ENCODE peak calls at places on chromosomes 2 and 18, in four cellular contexts. N, A, F and I are unnamed samples.

GRCh38 chr2:168456526-168457176 is 579 bp downstream of the CERS6 start:
- DNase-seq in N (no peak), A (no peak), F (peak), I (no peak)

GRCh38 chr2:133633851-133634250 is 65.6 kb upstream of the NCKAP5 start:
- DNase-seq in N (peak), A (peak), F (no peak), I (peak)

GRCh38 chr2:65489269-65489668 is 56.9 kb upstream of the SPRED2 start:
- DNase-seq in N (no peak), A (no peak), F (no peak), I (no peak)

GRCh38 chr2:100603945-100604633 is 41.3 kb downstream of the PDCL3 start:
- DNase-seq in N (no peak), A (no peak), F (no peak), I (peak)

GRCh38 chr2:15926252-15926651 is 14.1 kb upstream of the MYCN start:
- DNase-seq in N (no peak), A (no peak), F (no peak), I (no peak)

GRCh38 chr2:128784626-128785306 is 466.1 kb upstream of the HS6ST1 start:
- DNase-seq in N (no peak), A (no peak), F (peak), I (no peak)

GRCh38 chr18:48711651-48712486 is 173.0 kb downstream of the CTIF start:
- DNase-seq in N (no peak), A (peak), F (no peak), I (peak)

GRCh38 chr2:67783026-67783425 is 279.8 kb downstream of the C1D start:
- DNase-seq in N (no peak), A (no peak), F (no peak), I (peak)

GRCh38 chr18:62510744-62511143 is 12.1 kb upstream of the ZCCHC2 start:
- DNase-seq in N (no peak), A (no peak), F (no peak), I (no peak)

GRCh38 chr2:228689049-228689448 is 507.6 kb upstream of the SPHKAP start:
- DNase-seq in N (no peak), A (peak), F (no peak), I (peak)

GRCh38 chr18:524496-524895 is 24.0 kb upstream of the COLEC12 start:
- DNase-seq in N (peak), A (peak), F (no peak), I (peak)

GRCh38 chr2:237600205-237600846 is 9.8 kb upstream of the RAB17 start:
- DNase-seq in N (peak), A (peak), F (no peak), I (peak)

GRCh38 chr2:126527836-126528490 is 128.0 kb upstream of the GYPC start:
- DNase-seq in N (peak), A (peak), F (peak), I (peak)

GRCh38 chr18:6088432-6088831 is 193.1 kb upstream of the TMEM200C start:
- DNase-seq in N (no peak), A (no peak), F (no peak), I (no peak)

GRCh38 chr2:130313812-130314334 is 28.8 kb upstream of the IMP4 start:
- DNase-seq in N (no peak), A (no peak), F (no peak), I (no peak)

GRCh38 chr2:110748489-110748867 is 16.1 kb downstream of the ACOXL start:
- DNase-seq in N (no peak), A (no peak), F (peak), I (no peak)

GRCh38 chr2:223203971-223204370 is 152.0 kb downstream of the KCNE4 start:
- DNase-seq in N (no peak), A (peak), F (no peak), I (peak)

GRCh38 chr2:64730551-64731305 is 77.0 kb upstream of the SERTAD2 start:
- DNase-seq in N (no peak), A (peak), F (peak), I (peak)

GRCh38 chr2:54366487-54367280 is 89.4 kb upstream of the SPTBN1 start:
- DNase-seq in N (no peak), A (no peak), F (no peak), I (peak)

GRCh38 chr2:46942143-46942526 is 26.5 kb upstream of the MCFD2 start:
- DNase-seq in N (no peak), A (no peak), F (peak), I (no peak)

GRCh38 chr2:106068415-106068814 is 125.7 kb downstream of the UXS1 start:
- DNase-seq in N (no peak), A (peak), F (no peak), I (no peak)

GRCh38 chr18:77201508-77201907 is 48.1 kb upstream of the GALR1 start:
- DNase-seq in N (no peak), A (peak), F (no peak), I (no peak)

GRCh38 chr18:58784601-58785137 is 80.0 kb upstream of the ZNF532 start:
- DNase-seq in N (no peak), A (no peak), F (no peak), I (no peak)

GRCh38 chr2:61340242-61340641 is 130.6 kb downstream of the USP34 start:
- DNase-seq in N (no peak), A (peak), F (no peak), I (peak)

GRCh38 chr2:121519732-121520640 is 10.7 kb upstream of the RNU4ATAC start:
- DNase-seq in N (no peak), A (peak), F (no peak), I (peak)

GRCh38 chr2:98172150-98172765 is 85.3 kb downstream of the VWA3B start:
- DNase-seq in N (no peak), A (no peak), F (no peak), I (no peak)

GRCh38 chr2:104872034-104872865 is 18.3 kb downstream of the POU3F3 start:
- DNase-seq in N (no peak), A (no peak), F (no peak), I (no peak)

GRCh38 chr18:2050702-2051201 is 520.6 kb downstream of the METTL4 start:
- DNase-seq in N (no peak), A (no peak), F (no peak), I (peak)

GRCh38 chr2:75602724-75603342 is 42.1 kb upstream of the EVA1A start:
- DNase-seq in N (peak), A (peak), F (no peak), I (peak)

GRCh38 chr2:191631754-191632153 is 46.2 kb upstream of the NABP1 start:
- DNase-seq in N (no peak), A (peak), F (no peak), I (peak)

GRCh38 chr2:146412625-146413024 is 1432.2 kb upstream of the ACVR2A start:
- DNase-seq in N (no peak), A (no peak), F (no peak), I (no peak)

GRCh38 chr2:9675369-9676351 is 44.9 kb upstream of the YWHAQ start:
- DNase-seq in N (peak), A (peak), F (no peak), I (peak)
- H3K4me3 ChIP-seq in N (peak), A (peak), F (no peak), I (peak)

DNA sequence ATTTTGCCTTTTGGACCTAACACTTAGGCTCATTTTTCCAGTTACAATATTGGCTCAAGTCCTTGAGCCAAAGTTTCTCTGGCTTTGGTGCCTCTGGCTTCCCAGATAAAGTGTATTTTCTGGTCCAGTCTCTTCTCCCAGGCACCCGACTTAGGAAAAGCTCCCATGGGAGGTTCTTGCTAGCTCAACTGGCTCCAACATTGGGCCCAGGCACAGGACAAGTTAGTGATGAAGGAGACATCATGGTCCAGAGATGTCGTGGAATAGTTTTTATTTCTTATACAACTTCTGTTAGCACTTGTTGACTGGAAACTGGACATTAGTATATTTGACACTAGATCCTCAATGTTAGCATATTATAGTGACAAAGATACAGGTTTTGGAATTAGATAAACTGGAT is 8.2 kb upstream of the ZEB2 start:
- DNase-seq in N (no peak), A (no peak), F (no peak), I (no peak)
- H3K4me3 ChIP-seq in N (no peak), A (no peak), F (no peak), I (no peak)

GRCh38 chr2:231162036-231162345 is 36.4 kb upstream of the ARMC9 start:
- DNase-seq in N (peak), A (peak), F (no peak), I (peak)
- H3K4me3 ChIP-seq in N (no peak), A (no peak), F (no peak), I (no peak)

DNA sequence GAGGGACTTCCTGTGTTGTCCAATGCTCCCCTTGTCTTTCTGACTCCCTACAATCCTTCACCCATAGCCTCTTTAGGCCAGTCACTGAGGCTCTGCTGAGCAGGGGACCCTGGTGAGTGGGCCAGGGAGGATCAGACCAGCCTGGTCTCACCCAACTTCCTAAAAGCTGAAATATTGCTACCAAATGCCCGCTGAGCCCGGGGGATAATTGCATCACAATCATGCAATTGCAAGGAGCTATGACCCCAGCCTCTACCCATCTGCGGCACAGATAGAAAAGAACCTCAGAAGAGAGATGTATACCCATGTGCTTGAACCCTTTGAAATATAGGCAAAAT is 3.7 kb upstream of the SP100 start:
- DNase-seq in N (no peak), A (no peak), F (no peak), I (no peak)
- H3K4me3 ChIP-seq in N (peak), A (peak), F (peak), I (peak)

GRCh38 chr2:55926246-55926645 is 2.7 kb upstream of the EFEMP1 start:
- DNase-seq in N (no peak), A (no peak), F (no peak), I (no peak)

GRCh38 chr2:55923091-55923977 is at the start of gene EFEMP1:
- DNase-seq in N (no peak), A (peak), F (no peak), I (peak)

GRCh38 chr2:55926974-55927373 is 3.4 kb upstream of the EFEMP1 start:
- DNase-seq in N (no peak), A (no peak), F (no peak), I (no peak)

GRCh38 chr2:55922488-55922887 is 1.1 kb downstream of the EFEMP1 start:
- DNase-seq in N (no peak), A (peak), F (no peak), I (peak)

GRCh38 chr2:55923978-55924325 is 370 bp upstream of the EFEMP1 start:
- DNase-seq in N (no peak), A (no peak), F (no peak), I (no peak)
- H3K4me3 ChIP-seq in N (peak), A (peak), F (no peak), I (peak)